ENCODE peak calls at places on chromosomes 4 and X, in four cellular contexts. N is left kidney, M is neural crest cell, R is T-helper 22 cell. F is an unnamed sample.

GRCh38 chr4:156998500-156999174 is 27.0 kb upstream of the PDGFC start:
- DNase-seq in N (no peak), M (no peak), R (no peak), F (no peak)

GRCh38 chr4:101515099-101515498 is 167.8 kb upstream of the PPP3CA start:
- DNase-seq in N (no peak), M (no peak), R (no peak), F (no peak)

GRCh38 chr4:71113294-71113693 is 119.8 kb downstream of the DCK start:
- DNase-seq in N (peak; percentile 3), M (no peak), R (no peak), F (no peak)

GRCh38 chrX:104370089-104370488 is 115.4 kb upstream of the ESX1 start:
- DNase-seq in N (peak; percentile 19), M (no peak), R (no peak), F (no peak)

GRCh38 chr4:2248821-2249261 is 6.9 kb upstream of the HAUS3 start:
- DNase-seq in N (no peak), M (no peak), R (no peak), F (no peak)

GRCh38 chrX:56762220-56762619 is 33.2 kb downstream of the NBDY start:
- DNase-seq in N (no peak), M (no peak), R (no peak), F (no peak)

GRCh38 chr4:15198070-15198727 is 195.9 kb downstream of the CPEB2 start:
- DNase-seq in N (peak; percentile 34), M (no peak), R (no peak), F (no peak)

GRCh38 chr4:102429553-102429952 is 71.6 kb upstream of the NFKB1 start:
- DNase-seq in N (no peak), M (no peak), R (no peak), F (no peak)

GRCh38 chr4:146814736-146815135 is 130.9 kb downstream of the TTC29 start:
- DNase-seq in N (no peak), M (no peak), R (no peak), F (no peak)

GRCh38 chr4:106502106-106502699 is 133.6 kb upstream of the GIMD1 start:
- DNase-seq in N (peak; percentile 81), M (peak; percentile 60), R (no peak), F (no peak)

GRCh38 chrX:45320191-45320590 is 119.5 kb upstream of the DIPK2B start:
- DNase-seq in N (no peak), M (no peak), R (no peak), F (no peak)

GRCh38 chrX:78652971-78653822 is 5.9 kb downstream of the RTL3 start:
- DNase-seq in N (no peak), M (no peak), R (no peak), F (no peak)

GRCh38 chr4:140926672-140927071 is 170.5 kb upstream of the TBC1D9 start:
- DNase-seq in N (no peak), M (no peak), R (no peak), F (no peak)

GRCh38 chr4:3059896-3060295 is 14.4 kb downstream of the HTT-AS start:
- DNase-seq in N (no peak), M (no peak), R (no peak), F (no peak)

GRCh38 chrX:39822133-39822748 is 275.5 kb downstream of the BCOR start:
- DNase-seq in N (peak; percentile 12), M (no peak), R (no peak), F (no peak)

GRCh38 chrX:45771560-45772340 is 571.1 kb upstream of the DIPK2B start:
- DNase-seq in N (no peak), M (no peak), R (peak; percentile 50), F (no peak)

GRCh38 chrX:101550362-101550761 is at the start of gene ARMCX1:
- DNase-seq in N (peak; percentile 83), M (peak; percentile 40), R (no peak), F (peak; percentile 71)

GRCh38 chrX:150704030-150704613 is 10.9 kb downstream of the MTMR1 start:
- DNase-seq in N (no peak), M (no peak), R (no peak), F (no peak)

GRCh38 chr4:151573945-151574344 is 165.0 kb downstream of the FHIP1A start:
- DNase-seq in N (no peak), M (no peak), R (no peak), F (no peak)

GRCh38 chr4:54276633-54277426 is 47.7 kb downstream of the PDGFRA start:
- DNase-seq in N (no peak), M (peak; percentile 1), R (no peak), F (no peak)

GRCh38 chr4:141871086-141871485 is 234.7 kb downstream of the IL15 start:
- DNase-seq in N (no peak), M (no peak), R (no peak), F (no peak)

GRCh38 chr4:39699676-39700409 is 1.9 kb downstream of the UBE2K start:
- DNase-seq in N (no peak), M (no peak), R (no peak), F (no peak)

GRCh38 chrX:69158166-69159040 is 6.8 kb downstream of the PJA1 start:
- DNase-seq in N (peak; percentile 77), M (no peak), R (no peak), F (peak; percentile 74)

GRCh38 chr4:98938386-98938785 is 9.5 kb upstream of the EIF4E start:
- DNase-seq in N (no peak), M (no peak), R (no peak), F (no peak)